ENCODE peak calls at places on chromosomes 16 and 17, in nine cellular contexts. One of them, this sample, is unnamed.

GRCh38 chr17:28076138-28076537 is 33.7 kb downstream of the NLK start:
- DNase-seq in CD8-positive, alpha-beta memory T cell: no peak
- DNase-seq in NCI-H1436: no peak
- DNase-seq in memory B cell: no peak
- DNase-seq in LoVo: no peak
- DNase-seq in EH: no peak
- DNase-seq in psoas muscle: no peak
- DNase-seq in stimulated activated CD4-positive, alpha-beta T cell treated with anti-CD3 and anti-CD28 coated beads, Interleukin-4, amount 100 ng/mL, for 48 hours: no peak
- DNase-seq in activated B cell treated with CpG ODN at 0.5 μM for 24 hours: no peak
- DNase-seq in this sample: no peak

GRCh38 chr16:716768-717325 is 1.9 kb downstream of the METRN start:
- DNase-seq in LoVo: no peak
- DNase-seq in CD8-positive, alpha-beta memory T cell: no peak
- DNase-seq in memory B cell: no peak
- DNase-seq in EH: no peak
- DNase-seq in NCI-H1436: no peak
- DNase-seq in psoas muscle: no peak
- DNase-seq in activated B cell treated with CpG ODN at 0.5 μM for 24 hours: no peak
- DNase-seq in stimulated activated CD4-positive, alpha-beta T cell treated with anti-CD3 and anti-CD28 coated beads, Interleukin-4, amount 100 ng/mL, for 48 hours: no peak
- DNase-seq in this sample: no peak

GRCh38 chr16:2008631-2009301 is 855 bp downstream of the ZNF598 start:
- DNase-seq in stimulated activated CD4-positive, alpha-beta T cell treated with anti-CD3 and anti-CD28 coated beads, Interleukin-4, amount 100 ng/mL, for 48 hours: no peak
- DNase-seq in psoas muscle: peak
- DNase-seq in activated B cell treated with CpG ODN at 0.5 μM for 24 hours: no peak
- DNase-seq in memory B cell: no peak
- DNase-seq in LoVo: no peak
- DNase-seq in CD8-positive, alpha-beta memory T cell: peak
- DNase-seq in EH: peak
- DNase-seq in NCI-H1436: no peak
- DNase-seq in this sample: no peak

GRCh38 chr17:73453090-73453489 is 141.3 kb upstream of the CDC42EP4 start:
- DNase-seq in memory B cell: no peak
- DNase-seq in EH: no peak
- DNase-seq in NCI-H1436: no peak
- DNase-seq in activated B cell treated with CpG ODN at 0.5 μM for 24 hours: no peak
- DNase-seq in psoas muscle: no peak
- DNase-seq in stimulated activated CD4-positive, alpha-beta T cell treated with anti-CD3 and anti-CD28 coated beads, Interleukin-4, amount 100 ng/mL, for 48 hours: no peak
- DNase-seq in CD8-positive, alpha-beta memory T cell: no peak
- DNase-seq in LoVo: no peak
- DNase-seq in this sample: no peak

GRCh38 chr17:16141685-16142084 is 73.6 kb downstream of the NCOR1 start:
- DNase-seq in LoVo: no peak
- DNase-seq in psoas muscle: no peak
- DNase-seq in CD8-positive, alpha-beta memory T cell: no peak
- DNase-seq in stimulated activated CD4-positive, alpha-beta T cell treated with anti-CD3 and anti-CD28 coated beads, Interleukin-4, amount 100 ng/mL, for 48 hours: no peak
- DNase-seq in memory B cell: no peak
- DNase-seq in EH: no peak
- DNase-seq in activated B cell treated with CpG ODN at 0.5 μM for 24 hours: no peak
- DNase-seq in NCI-H1436: no peak
- DNase-seq in this sample: no peak

GRCh38 chr17:29682987-29683386 is 60.3 kb upstream of the CORO6 start:
- DNase-seq in activated B cell treated with CpG ODN at 0.5 μM for 24 hours: no peak
- DNase-seq in CD8-positive, alpha-beta memory T cell: no peak
- DNase-seq in memory B cell: no peak
- DNase-seq in psoas muscle: no peak
- DNase-seq in LoVo: no peak
- DNase-seq in NCI-H1436: no peak
- DNase-seq in EH: peak
- DNase-seq in stimulated activated CD4-positive, alpha-beta T cell treated with anti-CD3 and anti-CD28 coated beads, Interleukin-4, amount 100 ng/mL, for 48 hours: no peak
- DNase-seq in this sample: no peak

GRCh38 chr16:57500578-57501111 is 14.4 kb upstream of the DOK4 start:
- DNase-seq in activated B cell treated with CpG ODN at 0.5 μM for 24 hours: no peak
- DNase-seq in NCI-H1436: no peak
- DNase-seq in psoas muscle: peak
- DNase-seq in CD8-positive, alpha-beta memory T cell: no peak
- DNase-seq in memory B cell: no peak
- DNase-seq in LoVo: no peak
- DNase-seq in stimulated activated CD4-positive, alpha-beta T cell treated with anti-CD3 and anti-CD28 coated beads, Interleukin-4, amount 100 ng/mL, for 48 hours: no peak
- DNase-seq in EH: no peak
- DNase-seq in this sample: no peak

GRCh38 chr16:21214086-21214485 is 2.7 kb upstream of the ZP2 start:
- DNase-seq in psoas muscle: no peak
- DNase-seq in stimulated activated CD4-positive, alpha-beta T cell treated with anti-CD3 and anti-CD28 coated beads, Interleukin-4, amount 100 ng/mL, for 48 hours: no peak
- DNase-seq in NCI-H1436: no peak
- DNase-seq in activated B cell treated with CpG ODN at 0.5 μM for 24 hours: no peak
- DNase-seq in memory B cell: no peak
- DNase-seq in CD8-positive, alpha-beta memory T cell: no peak
- DNase-seq in EH: no peak
- DNase-seq in LoVo: no peak
- DNase-seq in this sample: no peak

GRCh38 chr17:8073627-8074485 is 13.7 kb downstream of the ALOX12B start:
- DNase-seq in LoVo: peak
- DNase-seq in memory B cell: peak
- DNase-seq in CD8-positive, alpha-beta memory T cell: peak
- DNase-seq in EH: peak
- DNase-seq in stimulated activated CD4-positive, alpha-beta T cell treated with anti-CD3 and anti-CD28 coated beads, Interleukin-4, amount 100 ng/mL, for 48 hours: peak
- DNase-seq in psoas muscle: peak
- DNase-seq in activated B cell treated with CpG ODN at 0.5 μM for 24 hours: peak
- DNase-seq in NCI-H1436: peak
- DNase-seq in this sample: peak

GRCh38 chr17:57766307-57766943 is 21.3 kb upstream of the CCDC182 start:
- DNase-seq in CD8-positive, alpha-beta memory T cell: no peak
- DNase-seq in stimulated activated CD4-positive, alpha-beta T cell treated with anti-CD3 and anti-CD28 coated beads, Interleukin-4, amount 100 ng/mL, for 48 hours: no peak
- DNase-seq in activated B cell treated with CpG ODN at 0.5 μM for 24 hours: no peak
- DNase-seq in memory B cell: no peak
- DNase-seq in NCI-H1436: no peak
- DNase-seq in EH: no peak
- DNase-seq in psoas muscle: no peak
- DNase-seq in LoVo: no peak
- DNase-seq in this sample: no peak

GRCh38 chr17:50459081-50459676 is 9.5 kb downstream of the CHAD start:
- DNase-seq in psoas muscle: no peak
- DNase-seq in memory B cell: no peak
- DNase-seq in CD8-positive, alpha-beta memory T cell: no peak
- DNase-seq in NCI-H1436: no peak
- DNase-seq in LoVo: peak
- DNase-seq in activated B cell treated with CpG ODN at 0.5 μM for 24 hours: no peak
- DNase-seq in EH: peak
- DNase-seq in stimulated activated CD4-positive, alpha-beta T cell treated with anti-CD3 and anti-CD28 coated beads, Interleukin-4, amount 100 ng/mL, for 48 hours: no peak
- DNase-seq in this sample: no peak

GRCh38 chr16:84477661-84478060 is 26.8 kb downstream of the MEAK7 start:
- DNase-seq in NCI-H1436: no peak
- DNase-seq in activated B cell treated with CpG ODN at 0.5 μM for 24 hours: no peak
- DNase-seq in EH: no peak
- DNase-seq in CD8-positive, alpha-beta memory T cell: no peak
- DNase-seq in stimulated activated CD4-positive, alpha-beta T cell treated with anti-CD3 and anti-CD28 coated beads, Interleukin-4, amount 100 ng/mL, for 48 hours: no peak
- DNase-seq in psoas muscle: no peak
- DNase-seq in memory B cell: no peak
- DNase-seq in LoVo: no peak
- DNase-seq in this sample: peak

This sample was measured in stimulated activated effector memory CD8-positive, alpha-beta T cell treated with anti-CD3 and anti-CD28 coated beads, Interleukin-12 subunit alpha, Interleukin-12 subunit beta, amount 100 ng/mL, for 72 hours.